ENCODE peak calls at places on chromosomes 4 and X, in four cellular contexts. X is osteocyte, H is HFF-Myc, V is fibroblast of lung. Q is an unnamed sample.

GRCh38 chr4:154982187-154983047 is 201.3 kb downstream of the RBM46 start:
- DNase-seq in X (no peak), H (peak), V (peak), Q (peak)

GRCh38 chr4:17203767-17204166 is 305.3 kb upstream of the LDB2 start:
- DNase-seq in X (no peak), H (no peak), V (no peak), Q (no peak)

GRCh38 chrX:150429577-150429976 is 66.5 kb downstream of the MAMLD1 start:
- DNase-seq in X (no peak), H (peak), V (peak), Q (no peak)

GRCh38 chrX:133045986-133046385 is 50.9 kb downstream of the USP26 start:
- DNase-seq in X (no peak), H (no peak), V (peak), Q (no peak)

GRCh38 chrX:9369802-9370291 is 95.0 kb upstream of the TBL1X start:
- DNase-seq in X (no peak), H (no peak), V (peak), Q (no peak)

GRCh38 chr4:183636488-183636887 is 22.5 kb downstream of the RWDD4 start:
- DNase-seq in X (no peak), H (no peak), V (no peak), Q (no peak)

GRCh38 chrX:71996138-71996537 is 85.5 kb downstream of the NHSL2 start:
- DNase-seq in X (no peak), H (no peak), V (no peak), Q (no peak)

GRCh38 chr4:2281575-2282343 is 19.9 kb upstream of the MXD4 start:
- DNase-seq in X (no peak), H (no peak), V (no peak), Q (no peak)

GRCh38 chr4:77819409-77819835 is 254 bp upstream of the CNOT6L start:
- DNase-seq in X (peak), H (no peak), V (peak), Q (no peak)

GRCh38 chr4:139535852-139536234 is 20.2 kb downstream of the SETD7 start:
- DNase-seq in X (no peak), H (no peak), V (no peak), Q (no peak)

GRCh38 chr4:54683616-54684346 is 26.0 kb downstream of the KIT start:
- DNase-seq in X (no peak), H (no peak), V (no peak), Q (no peak)

GRCh38 chr4:147678796-147679549 is 5.0 kb downstream of the PRMT9 start:
- DNase-seq in X (no peak), H (no peak), V (peak), Q (peak)

GRCh38 chr4:182917182-182918043 is at the start of gene DCTD:
- DNase-seq in X (peak), H (no peak), V (peak), Q (no peak)

GRCh38 chr4:35087216-35087615 is 1157.1 kb downstream of the ARAP2 start:
- DNase-seq in X (no peak), H (no peak), V (no peak), Q (no peak)

GRCh38 chrX:45472968-45473367 is 272.3 kb upstream of the DIPK2B start:
- DNase-seq in X (no peak), H (peak), V (peak), Q (no peak)

GRCh38 chr4:150007512-150007911 is 70.7 kb upstream of the DCLK2 start:
- DNase-seq in X (no peak), H (peak), V (peak), Q (no peak)

GRCh38 chrX:24169211-24169610 is 19.7 kb downstream of the ZFX start:
- DNase-seq in X (no peak), H (no peak), V (no peak), Q (no peak)

GRCh38 chrX:153981231-153981630 is 8.7 kb downstream of the TMEM187 start:
- DNase-seq in X (no peak), H (no peak), V (no peak), Q (no peak)

GRCh38 chr4:183758006-183758734 is 99.1 kb downstream of the TRAPPC11 start:
- DNase-seq in X (no peak), H (no peak), V (no peak), Q (no peak)

GRCh38 chr4:98518555-98519267 is 139.7 kb downstream of the TSPAN5 start:
- DNase-seq in X (no peak), H (no peak), V (no peak), Q (no peak)

GRCh38 chrX:43589735-43590515 is 66.2 kb upstream of the MAOA start:
- DNase-seq in X (no peak), H (no peak), V (no peak), Q (no peak)

DNA sequence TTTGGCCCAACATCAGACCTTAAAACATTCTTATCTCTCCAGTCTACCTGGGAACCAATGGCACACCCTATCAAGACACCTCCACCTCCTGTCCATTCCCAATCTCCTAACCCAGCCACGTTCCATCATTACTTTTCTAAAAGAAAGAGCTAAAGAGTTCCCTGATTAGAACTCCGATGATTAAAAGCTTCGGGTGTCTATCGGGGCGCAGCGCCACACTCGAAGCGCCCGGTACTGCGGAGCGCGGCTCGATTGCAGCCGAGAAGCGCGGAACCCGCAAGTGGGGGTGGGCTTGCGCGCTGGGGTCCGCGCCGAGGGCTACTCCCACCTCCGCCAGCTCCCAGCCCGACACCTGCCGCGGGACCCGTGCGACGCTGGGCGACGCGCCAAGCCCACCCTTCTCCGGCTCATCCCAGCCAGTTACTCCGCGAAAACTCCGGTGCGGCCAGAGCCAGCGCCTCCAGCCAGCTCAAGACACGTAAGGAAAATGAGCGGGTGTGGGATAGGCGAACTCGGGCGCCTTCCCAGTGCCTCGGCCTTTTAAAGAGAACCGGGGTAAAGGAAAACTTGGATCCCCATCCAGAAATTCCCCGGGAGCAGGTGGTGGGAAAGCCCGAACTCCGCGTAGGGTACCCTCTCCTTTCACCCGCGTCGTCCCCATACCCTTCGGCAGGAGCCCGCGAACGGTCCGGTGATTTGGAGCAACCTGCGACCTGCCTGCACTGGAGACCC is 601 bp downstream of the NPY1R start:
- DNase-seq in X (no peak), H (no peak), V (peak), Q (no peak)
- TF ChIP-seq CTCF in X (no peak), H (no peak), V (peak), Q (peak)

GRCh38 chr4:41154814-41155177 is 59.5 kb downstream of the APBB2 start:
- DNase-seq in X (no peak), H (no peak), V (peak), Q (no peak)
- TF ChIP-seq CTCF in X (no peak), H (no peak), V (no peak), Q (peak)

GRCh38 chr4:103895876-103896465 is 176.2 kb upstream of the TACR3 start:
- DNase-seq in X (no peak), H (no peak), V (no peak), Q (no peak)
- TF ChIP-seq CTCF in X (no peak), H (no peak), V (no peak), Q (no peak)

DNA sequence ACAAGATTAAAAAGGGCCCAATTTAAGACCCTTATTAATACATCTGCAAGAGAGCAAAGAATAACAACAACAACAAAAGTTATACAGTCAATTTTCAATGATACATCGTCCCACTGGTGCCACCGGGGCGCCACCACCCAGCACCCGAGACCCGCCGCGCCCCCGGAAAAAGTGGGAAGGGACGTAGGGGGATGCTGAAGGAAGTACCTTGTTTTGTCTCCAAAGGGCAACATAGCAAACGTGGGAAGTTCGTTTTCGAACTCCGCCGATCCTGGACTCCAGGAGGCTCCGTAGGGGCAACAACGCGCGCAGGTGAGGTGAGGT is 1.7 kb downstream of the PDE5A start:
- DNase-seq in X (no peak), H (no peak), V (no peak), Q (no peak)
- TF ChIP-seq CTCF in X (no peak), H (no peak), V (no peak), Q (no peak)

GRCh38 chr4:43471950-43472349 is 579.4 kb downstream of the GRXCR1 start:
- DNase-seq in X (no peak), H (no peak), V (no peak), Q (no peak)
- TF ChIP-seq CTCF in X (peak), H (peak), V (no peak), Q (no peak)